ENCODE peak calls at places on chromosomes 13 and 19, in five cellular contexts. A is dorsolateral prefrontal cortex, S is heart left ventricle, U is uterus, Q is neural progenitor cell. R is an unnamed sample.
A peak's percentile ranks its signal among the peaks of the same experiment; 100 is the strongest.

GRCh38 chr19:35696835-35697234 is 7.5 kb upstream of the ZBTB32 start:
- DNase-seq in S (no peak), A (no peak), Q (no peak), U (no peak), R (no peak)

GRCh38 chr19:16180611-16181010 is 4.6 kb upstream of the FAM32A start:
- DNase-seq in U (no peak), S (no peak), A (no peak), Q (peak; percentile 51), R (no peak)

GRCh38 chr13:47976325-47976724 is 24.7 kb downstream of the SUCLA2 start:
- DNase-seq in S (no peak), A (no peak), Q (no peak), U (no peak), R (no peak)

GRCh38 chr19:36115453-36116343 is at the start of gene TBCB:
- DNase-seq in Q (peak; percentile 86), U (peak; percentile 84), A (no peak), S (peak; percentile 83), R (peak; percentile 89)

GRCh38 chr19:32878988-32879387 is 9.4 kb upstream of the SLC7A9 start:
- DNase-seq in A (no peak), Q (no peak), U (no peak), S (no peak), R (no peak)

GRCh38 chr13:109100705-109101104 is 471.3 kb downstream of the MYO16 start:
- DNase-seq in Q (no peak), U (no peak), S (no peak), A (no peak), R (no peak)

GRCh38 chr13:44270153-44270552 is 103.5 kb upstream of the SERP2 start:
- DNase-seq in U (no peak), A (no peak), Q (no peak), S (no peak), R (no peak)

GRCh38 chr19:16342002-16342715 is 17.5 kb downstream of the KLF2 start:
- DNase-seq in S (peak; percentile 81), Q (no peak), A (peak; percentile 58), U (no peak), R (no peak)

GRCh38 chr19:2507109-2507508 is 31.2 kb downstream of the GADD45B start:
- DNase-seq in U (no peak), A (no peak), Q (no peak), S (no peak), R (no peak)

GRCh38 chr19:33462112-33462726 is 59.4 kb downstream of the PEPD start:
- DNase-seq in A (no peak), Q (no peak), U (no peak), S (no peak), R (peak; percentile 24)

GRCh38 chr13:110138009-110138699 is 168.8 kb downstream of the COL4A1 start:
- DNase-seq in S (peak; percentile 83), Q (peak; percentile 56), U (peak; percentile 59), A (peak; percentile 91), R (peak; percentile 80)

GRCh38 chr13:108968566-108968965 is 339.2 kb downstream of the MYO16 start:
- DNase-seq in U (no peak), Q (no peak), A (no peak), S (no peak), R (no peak)

GRCh38 chr19:34960103-34960805 is 3.8 kb downstream of the ZNF792 start:
- DNase-seq in U (no peak), A (no peak), S (no peak), Q (no peak), R (no peak)

GRCh38 chr19:10863107-10863700 is 8.1 kb upstream of the CARM1 start:
- DNase-seq in Q (no peak), U (peak; percentile 42), A (no peak), S (no peak), R (peak; percentile 77)

GRCh38 chr13:109626386-109627171 is 159.8 kb downstream of the IRS2 start:
- DNase-seq in Q (peak; percentile 10), S (no peak), U (no peak), A (no peak), R (no peak)

DNA sequence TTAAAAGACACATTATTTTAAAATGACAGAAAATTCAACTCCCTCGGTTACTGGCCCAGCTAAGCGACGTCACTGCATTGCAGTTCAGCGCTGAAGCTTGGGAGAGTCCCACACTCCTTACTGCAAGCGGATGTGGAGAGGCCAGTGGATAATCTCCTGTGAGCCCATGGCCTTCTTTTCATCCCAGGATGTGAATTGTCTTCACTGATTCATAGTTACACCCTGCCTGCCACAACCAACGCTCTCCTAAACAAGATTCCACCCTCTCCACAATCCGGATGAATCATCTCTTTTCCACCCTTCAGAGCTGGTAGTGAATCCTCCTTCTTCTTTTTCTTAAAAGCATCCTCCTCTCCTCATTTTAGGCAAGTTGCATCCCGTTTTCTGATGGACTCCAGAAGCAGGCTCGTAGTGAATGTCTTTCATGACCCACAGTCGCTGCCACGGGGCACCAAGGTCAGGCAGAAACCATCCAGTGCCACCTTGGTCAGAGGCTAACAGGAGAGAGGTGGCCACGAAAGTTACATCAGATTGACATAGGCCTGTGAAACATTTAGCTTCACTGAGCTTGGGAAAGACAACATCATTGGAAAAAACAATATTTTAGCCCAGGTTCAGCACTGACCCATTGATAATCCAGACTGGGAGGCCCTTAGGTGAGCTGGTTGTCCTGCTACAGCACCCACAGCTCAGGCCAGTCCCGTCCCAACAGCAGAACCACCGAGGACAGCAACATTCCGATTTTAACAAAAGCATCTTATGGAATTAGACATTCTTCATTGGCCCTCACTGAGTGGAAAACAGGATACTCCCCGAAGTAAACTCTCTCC is 2.0 kb downstream of the GJB2 start:
- DNase-seq in Q (no peak), U (no peak), A (no peak), S (no peak), R (no peak)
- H3K4me3 ChIP-seq in Q (no peak overlapping the region), U (no peak overlapping the region), A (peak overlapping the region; percentile 2), S (no peak overlapping the region), R (no peak overlapping the region)

GRCh38 chr13:77306458-77306857 is 20.4 kb downstream of the MYCBP2 start:
- DNase-seq in S (no peak), A (no peak), U (no peak), Q (no peak), R (no peak)
- H3K27ac ChIP-seq in S (no peak overlapping the region), A (no peak overlapping the region), U (peak overlapping the region; percentile 36), Q (no peak overlapping the region), R (no peak overlapping the region)

GRCh38 chr13:27978301-27978968 is 9.3 kb upstream of the CDX2 start:
- DNase-seq in A (peak; percentile 14), Q (peak; percentile 61), U (no peak), S (no peak), R (no peak)
- H3K4me3 ChIP-seq in A (no peak overlapping the region), Q (peak overlapping the region; percentile 26), U (no peak overlapping the region), S (no peak overlapping the region), R (no peak overlapping the region)

DNA sequence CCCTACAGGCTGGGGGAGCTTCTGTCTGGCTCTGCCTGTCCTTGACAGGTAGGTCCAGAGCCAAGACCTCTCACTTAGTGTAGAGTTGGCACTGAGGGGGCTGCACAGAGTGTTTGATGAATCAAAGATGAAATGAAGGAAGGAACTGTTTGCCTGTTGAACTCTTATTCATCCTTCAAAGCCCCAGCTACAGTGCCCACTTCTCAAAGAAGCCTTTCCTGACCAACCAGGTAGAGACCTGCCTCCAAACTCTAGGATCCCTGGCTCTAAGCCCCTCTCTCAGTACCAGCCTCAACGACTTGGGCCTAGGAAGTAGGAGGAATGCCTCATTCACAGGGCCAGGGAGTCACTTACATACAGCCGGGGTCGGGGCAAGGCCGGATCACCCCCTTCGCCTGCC is 9.1 kb upstream of the TMEM161A start:
- DNase-seq in A (no peak), S (no peak), Q (no peak), U (no peak), R (no peak)
- H3K27ac ChIP-seq in A (no peak overlapping the region), S (no peak overlapping the region), Q (no peak overlapping the region), U (no peak overlapping the region), R (no peak overlapping the region)

GRCh38 chr19:8593931-8594330 is 16.6 kb downstream of the ADAMTS10 start:
- DNase-seq in A (no peak), S (no peak), Q (no peak), U (no peak), R (no peak)

GRCh38 chr19:8595651-8596050 is 14.9 kb downstream of the ADAMTS10 start:
- DNase-seq in S (no peak), A (no peak), Q (no peak), U (no peak), R (no peak)

GRCh38 chr19:8596168-8596567 is 14.3 kb downstream of the ADAMTS10 start:
- DNase-seq in A (no peak), Q (no peak), U (no peak), S (no peak), R (no peak)

GRCh38 chr19:8589177-8589714 is 12.0 kb upstream of the MYO1F start:
- DNase-seq in A (no peak), Q (no peak), U (no peak), S (no peak), R (no peak)

DNA sequence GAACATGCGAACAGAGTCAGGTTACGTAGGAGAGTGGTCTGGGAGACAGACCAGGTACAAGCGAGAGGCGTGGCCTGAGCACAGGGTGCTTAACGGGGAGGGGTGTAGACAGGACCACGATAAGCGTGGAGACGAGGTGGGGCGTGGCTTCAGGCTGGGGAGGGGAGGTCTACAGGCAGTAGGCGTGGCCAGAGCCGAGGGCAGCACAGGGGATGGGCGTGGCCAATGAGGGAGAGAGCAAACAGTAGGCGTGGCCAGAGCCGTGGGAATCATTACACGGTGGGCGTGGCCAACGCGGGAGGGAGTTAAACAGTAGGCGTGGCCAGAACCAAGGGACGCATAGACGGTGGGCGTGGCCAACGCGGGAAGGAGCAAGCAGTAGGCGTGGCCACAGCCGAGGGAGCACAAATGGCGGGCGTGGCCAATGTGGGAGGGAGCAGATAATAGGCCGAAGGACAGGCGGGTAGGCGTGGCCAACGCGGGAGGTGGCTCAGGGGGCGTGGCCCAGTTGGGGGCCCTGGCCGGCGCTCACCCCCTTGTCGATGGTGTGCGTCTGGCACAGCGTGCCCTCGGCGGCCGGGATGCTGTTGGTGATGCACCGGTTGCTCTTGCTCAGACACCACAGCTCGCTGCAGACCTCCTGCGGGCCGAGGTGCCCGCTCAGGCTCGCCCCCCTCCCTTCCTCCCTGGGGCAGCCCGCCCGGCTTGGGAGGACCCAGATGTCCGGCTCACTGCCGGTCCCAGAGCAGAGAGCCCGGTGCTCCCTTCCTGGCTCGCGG is 15.2 kb upstream of the MYO1F start:
- DNase-seq in Q (peak; percentile 100), A (peak; percentile 93), S (peak; percentile 96), U (peak; percentile 99), R (peak; percentile 92)
- H3K4me3 ChIP-seq in Q (peak overlapping the region; percentile 54), A (peak overlapping the region; percentile 46), S (peak overlapping the region; percentile 41), U (peak overlapping the region; percentile 31), R (peak overlapping the region; percentile 41)

DNA sequence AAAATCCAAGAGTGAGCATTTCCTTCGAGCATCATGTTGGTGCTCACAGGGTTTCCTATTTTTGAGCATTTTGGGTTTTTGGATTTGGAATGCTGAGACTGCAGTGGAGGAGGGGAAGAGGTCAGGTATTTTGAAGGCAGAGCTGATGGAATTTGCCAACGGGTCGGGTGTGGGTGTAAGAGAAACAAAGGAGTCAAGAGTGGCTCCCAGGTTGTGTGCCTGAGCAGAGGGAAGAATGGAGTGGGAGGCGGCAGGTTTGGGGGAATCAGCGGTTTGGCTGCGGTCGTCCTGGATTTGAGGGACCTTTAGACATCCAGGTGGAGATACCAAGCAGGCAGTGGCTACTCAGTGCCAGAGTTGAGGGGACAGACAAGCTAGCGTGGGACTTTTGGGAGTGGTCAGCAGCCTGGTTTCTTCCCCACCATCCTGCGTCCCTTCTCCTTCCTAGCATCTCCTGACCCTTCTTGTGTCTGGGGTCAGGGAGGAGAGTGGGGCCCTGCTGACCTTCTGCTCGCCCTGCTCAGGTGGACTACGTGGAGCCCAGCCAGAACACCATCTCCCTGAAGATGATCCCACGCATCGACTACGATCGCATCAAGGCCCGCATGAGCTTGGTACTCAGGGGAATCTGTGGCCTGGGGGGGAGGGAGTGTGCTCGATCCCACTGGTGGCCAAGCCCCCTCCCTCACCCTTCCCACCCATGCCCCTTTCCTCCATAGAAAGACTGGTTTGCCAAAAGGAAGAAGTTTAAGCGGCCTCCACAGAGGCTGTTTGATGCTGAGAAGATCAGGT is 14.5 kb upstream of the TIMM50 start:
- DNase-seq in U (no peak), A (no peak), S (no peak), Q (no peak), R (no peak)
- H3K27ac ChIP-seq in U (no peak overlapping the region), A (no peak overlapping the region), S (no peak overlapping the region), Q (no peak overlapping the region), R (no peak overlapping the region)

GRCh38 chr13:75761373-75761772 is 125.2 kb downstream of the LMO7 start:
- DNase-seq in S (no peak), A (no peak), U (no peak), Q (no peak), R (no peak)
- H3K4me3 ChIP-seq in S (peak overlapping the region; percentile 45), A (peak overlapping the region; percentile 39), U (no peak overlapping the region), Q (no peak overlapping the region), R (peak overlapping the region; percentile 47)

R was measured in lower lobe of right lung.